ENCODE peak calls at places on chromosomes 16 and 17, in five cellular contexts. Z, L, A, F and J are unnamed samples.

GRCh38 chr17:65156835-65157565 is 19.8 kb downstream of the RGS9 start:
- DNase-seq in L (no peak), F (no peak), Z (no peak), A (no peak), J (no peak)

GRCh38 chr16:65763640-65764305 is 602.7 kb upstream of the CDH5 start:
- DNase-seq in F (no peak), L (no peak), A (no peak), Z (no peak), J (no peak)

GRCh38 chr16:24972608-24973220 is 42.5 kb downstream of the ARHGAP17 start:
- DNase-seq in L (no peak), Z (no peak), A (no peak), F (no peak), J (no peak)

GRCh38 chr16:89765292-89765810 is 44.0 kb downstream of the ZNF276 start:
- DNase-seq in L (no peak), F (no peak), A (no peak), Z (no peak), J (no peak)

GRCh38 chr16:10752843-10753523 is 9.3 kb downstream of the NUBP1 start:
- DNase-seq in F (no peak), A (no peak), L (no peak), Z (peak; percentile 61), J (peak; percentile 84)

GRCh38 chr16:21097151-21097550 is 53.5 kb downstream of the DNAH3 start:
- DNase-seq in Z (no peak), A (no peak), L (no peak), F (peak; percentile 77), J (no peak)

GRCh38 chr16:58582971-58583765 is 46.5 kb downstream of the CNOT1 start:
- DNase-seq in L (no peak), Z (no peak), F (no peak), A (no peak), J (no peak)

GRCh38 chr17:58200024-58200633 is 7.6 kb downstream of the EPX start:
- DNase-seq in A (peak; percentile 36), F (peak; percentile 63), Z (peak; percentile 65), L (no peak), J (peak; percentile 82)

GRCh38 chr17:46876353-46876887 is 25.0 kb downstream of the WNT9B start:
- DNase-seq in F (no peak), L (no peak), A (no peak), Z (no peak), J (peak; percentile 74)

GRCh38 chr17:58006563-58006923 is 503 bp downstream of the SRSF1 start:
- DNase-seq in A (peak; percentile 71), Z (peak; percentile 85), L (peak; percentile 82), F (peak; percentile 85), J (peak; percentile 89)

GRCh38 chr17:39485555-39485954 is 24.3 kb downstream of the CDK12 start:
- DNase-seq in F (peak; percentile 96), A (peak; percentile 29), L (no peak), Z (no peak), J (no peak)

GRCh38 chr16:75252946-75253911 is 1.8 kb upstream of the BCAR1 start:
- DNase-seq in Z (no peak), F (peak; percentile 98), A (no peak), L (peak; percentile 68), J (peak; percentile 74)

GRCh38 chr16:11871193-11871592 is 19.9 kb upstream of the RSL1D1 start:
- DNase-seq in L (no peak), A (no peak), F (peak; percentile 52), Z (no peak), J (no peak)

GRCh38 chr16:49459953-49460735 is 86.5 kb downstream of the C16orf78 start:
- DNase-seq in A (no peak), L (no peak), F (no peak), Z (no peak), J (peak; percentile 34)